ENCODE peak calls at places on chromosomes 12 and 14, in five cellular contexts. B is IMR-90, S is neuronal stem cell, L is H9, G is mesenchymal stem cell. R is an unnamed sample.

GRCh38 chr14:105067140-105067968 is 2.1 kb upstream of the GPR132 start:
- DNase-seq in B (peak), S (no peak), L (no peak), G (peak), R (no peak)

GRCh38 chr12:27274706-27275105 is 30.6 kb downstream of the STK38L start:
- DNase-seq in B (peak), S (no peak), L (no peak), G (no peak), R (no peak)

GRCh38 chr12:12392428-12392827 is 35.5 kb downstream of the BORCS5 start:
- DNase-seq in B (no peak), S (no peak), L (no peak), G (no peak), R (no peak)

GRCh38 chr14:69315302-69315701 is 55.3 kb downstream of the GALNT16 start:
- DNase-seq in B (no peak), S (no peak), L (no peak), G (no peak), R (no peak)

GRCh38 chr12:12319501-12320322 is 30.3 kb downstream of the MANSC1 start:
- DNase-seq in B (no peak), S (no peak), L (no peak), G (no peak), R (peak)

GRCh38 chr12:32163596-32163995 is 56.9 kb downstream of the BICD1 start:
- DNase-seq in B (peak), S (no peak), L (no peak), G (no peak), R (no peak)

GRCh38 chr12:68609955-68610434 is 704 bp upstream of the RAP1B start:
- DNase-seq in B (peak), S (no peak), L (no peak), G (no peak), R (no peak)

GRCh38 chr12:21476949-21477348 is 24.5 kb downstream of the RECQL start:
- DNase-seq in B (peak), S (no peak), L (no peak), G (peak), R (no peak)

GRCh38 chr12:52493172-52493571 is at the start of gene KRT6A:
- DNase-seq in B (no peak), S (no peak), L (no peak), G (no peak), R (no peak)

GRCh38 chr12:12202747-12203146 is 64.1 kb downstream of the LRP6 start:
- DNase-seq in B (no peak), S (no peak), L (no peak), G (no peak), R (peak)

GRCh38 chr12:131834798-131835615 is 6.8 kb downstream of the MMP17 start:
- DNase-seq in B (no peak), S (no peak), L (no peak), G (no peak), R (no peak)

GRCh38 chr12:15808250-15808971 is 19.2 kb upstream of the EPS8 start:
- DNase-seq in B (peak), S (no peak), L (no peak), G (peak), R (no peak)

GRCh38 chr12:112978163-112979081 is at the start of gene OAS2:
- DNase-seq in B (peak), S (no peak), L (no peak), G (peak), R (no peak)

GRCh38 chr12:56130876-56131275 is 2.8 kb downstream of the ESYT1 start:
- DNase-seq in B (no peak), S (no peak), L (no peak), G (no peak), R (no peak)

GRCh38 chr14:105375635-105376057 is 22.7 kb upstream of the TEX22 start:
- DNase-seq in B (peak), S (no peak), L (no peak), G (no peak), R (no peak)

GRCh38 chr12:127388985-127389384 is 878.0 kb upstream of the TMEM132C start:
- DNase-seq in B (no peak), S (no peak), L (no peak), G (no peak), R (no peak)

GRCh38 chr14:77024171-77024627 is 4.3 kb downstream of the IRF2BPL start:
- DNase-seq in B (peak), S (no peak), L (peak), G (peak), R (peak)

GRCh38 chr12:101925352-101925751 is 48.0 kb downstream of the DRAM1 start:
- DNase-seq in B (peak), S (no peak), L (no peak), G (peak), R (peak)

GRCh38 chr14:23644195-23644918 is 8.2 kb downstream of the DHRS2 start:
- DNase-seq in B (no peak), S (no peak), L (no peak), G (no peak), R (no peak)

GRCh38 chr14:74836251-74836957 is 39.5 kb downstream of the PROX2 start:
- DNase-seq in B (peak), S (no peak), L (no peak), G (no peak), R (no peak)

GRCh38 chr12:102885043-102885932 is 31.8 kb downstream of the PAH start:
- DNase-seq in B (no peak), S (peak), L (no peak), G (no peak), R (no peak)

GRCh38 chr12:22729431-22729830 is 104.5 kb downstream of the ETNK1 start:
- DNase-seq in B (no peak), S (no peak), L (no peak), G (no peak), R (no peak)

GRCh38 chr14:100106661-100107112 is 41.5 kb downstream of the EVL start:
- DNase-seq in B (no peak), S (no peak), L (no peak), G (no peak), R (no peak)

GRCh38 chr14:67623114-67623513 is 3.4 kb downstream of the ARG2 start:
- DNase-seq in B (no peak), S (no peak), L (no peak), G (no peak), R (peak)

GRCh38 chr12:103956515-103957027 is 9.1 kb upstream of the TDG start:
- DNase-seq in B (no peak), S (no peak), L (no peak), G (no peak), R (no peak)

GRCh38 chr14:87869619-87870583 is 123.1 kb downstream of the GALC start:
- DNase-seq in B (peak), S (no peak), L (no peak), G (no peak), R (peak)

GRCh38 chr14:71063351-71063750 is 156.1 kb downstream of the PCNX1 start:
- DNase-seq in B (no peak), S (no peak), L (no peak), G (no peak), R (no peak)

GRCh38 chr12:132422057-132423043 is 67.6 kb upstream of the FBRSL1 start:
- DNase-seq in B (peak), S (no peak), L (peak), G (no peak), R (peak)

GRCh38 chr14:94237046-94237445 is 56.0 kb downstream of the SERPINA10 start:
- DNase-seq in B (no peak), S (no peak), L (no peak), G (no peak), R (no peak)

GRCh38 chr14:91417134-91417982 is at the start of gene CCDC88C:
- DNase-seq in B (no peak), S (peak), L (peak), G (no peak), R (peak)
- H3K9ac ChIP-seq in B (no peak), S (peak), L (peak), G (peak), R (peak)

DNA sequence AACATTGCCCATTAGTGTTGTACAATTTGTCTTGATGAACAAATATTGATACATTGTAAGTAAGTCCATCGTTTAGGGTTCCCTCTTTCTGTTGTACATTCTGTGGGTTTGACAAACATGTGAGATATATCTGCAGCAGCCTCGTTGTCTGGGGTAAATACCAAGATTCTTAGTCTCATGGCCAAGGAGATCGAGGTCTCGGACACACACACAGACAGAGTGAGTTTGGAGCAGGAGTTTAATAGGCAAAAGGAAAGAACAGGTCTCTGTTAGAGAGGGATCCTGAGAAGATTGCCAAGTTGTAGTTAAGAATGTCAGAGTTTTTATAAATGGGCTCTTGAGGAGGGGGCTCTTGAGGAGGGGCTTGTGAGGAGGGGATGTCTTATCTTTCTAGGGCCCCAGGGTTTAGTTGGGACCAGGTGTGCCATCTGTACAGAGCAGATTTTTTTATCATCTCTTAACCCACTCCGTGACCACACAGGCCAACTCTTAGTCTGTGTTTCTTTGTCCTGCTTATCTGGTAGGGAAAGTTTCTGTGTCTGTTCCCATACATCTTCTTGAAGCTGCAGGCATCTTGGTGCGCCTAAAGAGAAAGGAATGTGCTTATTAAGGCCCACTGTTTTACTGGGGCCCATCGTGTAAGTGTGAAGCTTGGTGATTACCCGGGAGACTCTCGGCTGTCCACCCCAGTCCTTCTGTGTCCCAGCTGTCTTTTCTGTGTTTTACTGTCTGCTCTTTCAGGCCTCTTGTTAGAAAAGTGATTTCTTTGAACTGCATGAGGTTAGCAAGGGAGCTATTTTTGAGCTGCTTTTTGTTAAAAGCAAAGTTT is 22.5 kb upstream of the CLEC2D start:
- DNase-seq in B (peak), S (peak), L (no peak), G (peak), R (peak)
- H3K4ac ChIP-seq in B (peak), S (no peak), L (no peak), G (peak), R (peak)

DNA sequence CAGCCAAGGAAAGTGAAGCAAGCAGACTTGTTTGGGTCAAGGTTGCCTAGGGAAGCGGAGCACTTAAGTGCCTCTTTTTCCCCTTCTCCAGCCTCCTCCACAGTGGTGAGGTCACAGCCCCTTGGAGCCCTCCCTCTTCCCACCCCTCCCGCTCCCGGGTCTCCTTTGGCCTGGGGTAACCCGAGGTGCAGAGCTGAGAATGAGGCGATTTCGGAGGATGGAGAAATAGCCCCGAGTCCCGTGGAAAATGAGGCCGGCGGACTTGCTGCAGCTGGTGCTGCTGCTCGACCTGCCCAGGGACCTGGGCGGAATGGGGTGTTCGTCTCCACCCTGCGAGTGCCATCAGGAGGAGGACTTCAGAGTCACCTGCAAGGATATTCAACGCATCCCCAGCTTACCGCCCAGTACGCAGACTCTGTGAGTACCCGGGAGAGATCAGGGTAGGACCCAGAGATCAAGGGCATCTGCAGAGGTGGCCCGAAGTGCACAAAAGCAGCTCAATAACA is at the start of gene TSHR:
- DNase-seq in B (no peak), S (peak), L (peak), G (peak), R (peak)
- H3K9ac ChIP-seq in B (no peak), S (peak), L (peak), G (peak), R (peak)

GRCh38 chr14:51658441-51659173 is 6.9 kb downstream of the FRMD6 start:
- DNase-seq in B (no peak), S (no peak), L (no peak), G (no peak), R (no peak)

GRCh38 chr14:51663783-51664326 is 12.1 kb downstream of the FRMD6 start:
- DNase-seq in B (no peak), S (no peak), L (no peak), G (no peak), R (no peak)

GRCh38 chr14:51660720-51661119 is 9.0 kb downstream of the FRMD6 start:
- DNase-seq in B (no peak), S (no peak), L (no peak), G (no peak), R (no peak)

GRCh38 chr14:51657762-51658161 is 6.1 kb downstream of the FRMD6 start:
- DNase-seq in B (peak), S (no peak), L (no peak), G (peak), R (no peak)

DNA sequence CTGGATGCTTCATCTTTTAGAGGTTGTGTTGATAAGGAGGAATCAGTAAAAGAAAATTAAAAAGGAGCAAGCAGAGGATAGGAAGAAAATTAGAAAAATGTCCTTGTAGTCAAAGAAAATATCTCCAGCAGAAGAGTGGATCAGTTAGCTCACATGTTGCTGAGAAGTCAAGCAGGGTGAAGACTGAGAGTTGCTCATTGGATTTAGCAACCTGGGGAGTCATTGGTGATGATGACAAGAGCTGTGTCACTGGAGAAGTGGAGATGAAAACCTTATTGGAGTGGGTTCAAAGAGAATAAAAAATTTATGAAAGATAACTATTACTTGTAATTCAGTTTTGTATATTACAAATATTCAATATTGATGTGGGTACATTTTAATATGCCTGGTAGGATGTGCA is 9.8 kb downstream of the FRMD6 start:
- DNase-seq in B (peak), S (no peak), L (no peak), G (no peak), R (no peak)
- H3K4ac ChIP-seq in B (no peak), S (no peak), L (no peak), G (no peak), R (no peak)

GRCh38 chr14:35827678-35828472 is 1.7 kb downstream of the BRMS1L start:
- DNase-seq in B (no peak), S (no peak), L (no peak), G (no peak), R (no peak)
- H3K9ac ChIP-seq in B (no peak), S (no peak), L (no peak), G (peak), R (peak)

DNA sequence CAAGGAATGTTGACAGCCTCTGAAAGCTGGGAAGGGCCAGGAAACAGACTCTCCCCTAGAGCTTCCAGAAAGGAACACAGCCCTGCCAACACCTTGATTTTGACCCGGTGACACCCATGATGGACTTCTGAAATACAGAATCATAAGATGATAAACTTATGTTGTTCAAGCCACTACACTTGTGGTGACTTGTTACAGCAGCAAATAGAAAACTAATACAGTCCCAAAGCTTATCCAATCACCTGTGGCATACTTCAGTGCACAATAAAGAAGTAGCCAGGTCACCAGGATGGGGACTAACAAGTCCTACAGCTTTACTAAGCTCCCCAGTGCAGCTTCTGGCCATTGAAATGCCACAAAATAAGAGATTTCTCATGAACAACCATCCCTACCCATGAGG is 5.4 kb downstream of the STON2 start:
- DNase-seq in B (no peak), S (no peak), L (no peak), G (no peak), R (no peak)
- H3K4ac ChIP-seq in B (no peak), S (no peak), L (no peak), G (no peak), R (no peak)

GRCh38 chr14:64388533-64389243 is 535 bp downstream of the MTHFD1 start:
- DNase-seq in B (peak), S (no peak), L (no peak), G (peak), R (peak)

GRCh38 chr14:64394423-64394822 is 6.3 kb downstream of the MTHFD1 start:
- DNase-seq in B (no peak), S (no peak), L (no peak), G (no peak), R (peak)

GRCh38 chr14:64391986-64392385 is 3.8 kb downstream of the MTHFD1 start:
- DNase-seq in B (no peak), S (no peak), L (no peak), G (no peak), R (no peak)

GRCh38 chr14:64387738-64388532 is at the start of gene MTHFD1:
- DNase-seq in B (peak), S (peak), L (peak), G (peak), R (peak)

GRCh38 chr14:64391113-64391725 is 3.1 kb downstream of the MTHFD1 start:
- DNase-seq in B (no peak), S (no peak), L (peak), G (no peak), R (peak)
- H3K9ac ChIP-seq in B (no peak), S (no peak), L (peak), G (no peak), R (peak)